ENCODE peak calls at places on chromosomes 7 and 10, in nine cellular contexts. R, B, O, I, E, Y, H, F and Q are unnamed samples. For H3K4me1, the result is how much of the 10 kb centered on the place peaks cover.

GRCh38 chr10:112346774-112347173 is 27.1 kb upstream of the ACSL5 start:
- DNase-seq in R (no peak), B (no peak), O (no peak), I (no peak), E (no peak), Y (no peak), H (no peak), F (no peak), Q (no peak)

GRCh38 chr7:143979359-143979758 is 20.8 kb upstream of the OR6B1 start:
- DNase-seq in R (no peak), B (no peak), O (no peak), I (no peak), E (no peak), Y (no peak), H (no peak), F (no peak), Q (no peak)

GRCh38 chr7:142857625-142858024 is 2.7 kb downstream of the EPHB6 start:
- DNase-seq in R (no peak), B (no peak), O (no peak), I (no peak), E (no peak), Y (no peak), H (no peak), F (no peak), Q (no peak)

GRCh38 chr7:3089493-3089892 is 45.8 kb upstream of the CARD11 start:
- DNase-seq in R (no peak), B (no peak), O (peak), I (no peak), E (no peak), Y (no peak), H (no peak), F (no peak), Q (no peak)

GRCh38 chr10:79246606-79247275 is 100.5 kb upstream of the PPIF start:
- DNase-seq in R (no peak), B (no peak), O (peak), I (no peak), E (peak), Y (peak), H (no peak), F (peak), Q (peak)

GRCh38 chr10:124222298-124223000 is 129.1 kb upstream of the CHST15 start:
- DNase-seq in R (no peak), B (no peak), O (no peak), I (no peak), E (no peak), Y (no peak), H (no peak), F (peak), Q (no peak)

GRCh38 chr7:73827568-73828106 is 3.2 kb upstream of the CLDN4 start:
- DNase-seq in R (no peak), B (peak), O (peak), I (peak), E (peak), Y (no peak), H (no peak), F (no peak), Q (peak)

GRCh38 chr10:27752673-27753237 is 7.1 kb upstream of the MKX start:
- DNase-seq in R (no peak), B (no peak), O (no peak), I (no peak), E (no peak), Y (no peak), H (no peak), F (no peak), Q (no peak)

GRCh38 chr10:131230641-131231322 is 80.7 kb downstream of the TCERG1L start:
- DNase-seq in R (peak), B (no peak), O (no peak), I (no peak), E (no peak), Y (no peak), H (no peak), F (no peak), Q (no peak)

GRCh38 chr7:29915481-29916215 is 74.0 kb downstream of the SCRN1 start:
- DNase-seq in R (no peak), B (no peak), O (no peak), I (no peak), E (no peak), Y (peak), H (peak), F (no peak), Q (peak)

GRCh38 chr7:129438839-129439640 is 4.8 kb downstream of the STRIP2 start:
- DNase-seq in R (no peak), B (no peak), O (no peak), I (no peak), E (no peak), Y (no peak), H (no peak), F (no peak), Q (no peak)

GRCh38 chr10:11875499-11876281 is 52.5 kb downstream of the PROSER2 start:
- DNase-seq in R (peak), B (peak), O (peak), I (peak), E (peak), Y (peak), H (no peak), F (peak), Q (peak)

GRCh38 chr7:30713397-30713796 is 31.1 kb upstream of the CRHR2 start:
- DNase-seq in R (peak), B (no peak), O (no peak), I (no peak), E (no peak), Y (no peak), H (no peak), F (no peak), Q (no peak)

GRCh38 chr7:27064169-27064568 is 31.6 kb downstream of the HOXA1 start:
- DNase-seq in R (no peak), B (no peak), O (no peak), I (no peak), E (no peak), Y (no peak), H (no peak), F (no peak), Q (peak)

GRCh38 chr10:110355922-110356627 is 51.4 kb upstream of the SMNDC1 start:
- DNase-seq in R (no peak), B (no peak), O (no peak), I (no peak), E (no peak), Y (no peak), H (no peak), F (no peak), Q (no peak)

GRCh38 chr7:29488977-29489376 is 74.7 kb upstream of the PRR15 start:
- DNase-seq in R (no peak), B (no peak), O (no peak), I (no peak), E (no peak), Y (no peak), H (peak), F (no peak), Q (no peak)

GRCh38 chr10:10758306-10758705 is 259.4 kb upstream of the CELF2 start:
- DNase-seq in R (no peak), B (no peak), O (no peak), I (no peak), E (peak), Y (no peak), H (peak), F (no peak), Q (no peak)

GRCh38 chr7:46996972-46997371 is 584.9 kb downstream of the TNS3 start:
- DNase-seq in R (no peak), B (no peak), O (no peak), I (no peak), E (peak), Y (no peak), H (no peak), F (no peak), Q (no peak)

GRCh38 chr10:131240691-131241090 is 70.8 kb downstream of the TCERG1L start:
- DNase-seq in R (peak), B (no peak), O (no peak), I (no peak), E (no peak), Y (no peak), H (no peak), F (no peak), Q (no peak)

GRCh38 chr7:133602291-133602690 is 349.4 kb downstream of the EXOC4 start:
- DNase-seq in R (no peak), B (no peak), O (peak), I (no peak), E (no peak), Y (no peak), H (no peak), F (no peak), Q (no peak)

GRCh38 chr10:13450078-13450477 is 78.7 kb downstream of the BEND7 start:
- DNase-seq in R (no peak), B (no peak), O (no peak), I (no peak), E (no peak), Y (no peak), H (no peak), F (no peak), Q (no peak)

GRCh38 chr7:102891693-102892261 is 21.0 kb upstream of the LRRC17 start:
- DNase-seq in R (no peak), B (peak), O (peak), I (peak), E (no peak), Y (peak), H (no peak), F (peak), Q (no peak)

GRCh38 chr7:154627571-154628290 is 375.2 kb downstream of the PAXIP1 start:
- DNase-seq in R (no peak), B (no peak), O (peak), I (no peak), E (no peak), Y (no peak), H (peak), F (no peak), Q (peak)

GRCh38 chr7:101173752-101174244 is 6.3 kb downstream of the NAT16 start:
- DNase-seq in R (no peak), B (no peak), O (peak), I (peak), E (no peak), Y (no peak), H (no peak), F (no peak), Q (peak)

GRCh38 chr7:146116452-146117219 is at the start of gene CNTNAP2:
- DNase-seq in R (peak), B (no peak), O (peak), I (no peak), E (no peak), Y (no peak), H (no peak), F (no peak), Q (peak)

GRCh38 chr7:158840604-158841003 is 11.3 kb upstream of the ESYT2 start:
- DNase-seq in R (no peak), B (no peak), O (no peak), I (no peak), E (no peak), Y (no peak), H (no peak), F (no peak), Q (no peak)

GRCh38 chr7:65722361-65722792 is 150.5 kb upstream of the VKORC1L1 start:
- DNase-seq in R (peak), B (peak), O (peak), I (peak), E (peak), Y (peak), H (no peak), F (peak), Q (peak)

GRCh38 chr7:92835140-92835850 is 1.1 kb downstream of the CDK6 start:
- DNase-seq in R (peak), B (peak), O (peak), I (peak), E (peak), Y (peak), H (no peak), F (peak), Q (peak)

GRCh38 chr10:63763744-63764143 is 242.5 kb downstream of the REEP3 start:
- DNase-seq in R (no peak), B (no peak), O (no peak), I (no peak), E (no peak), Y (no peak), H (no peak), F (no peak), Q (no peak)

GRCh38 chr7:135748770-135749169 is at the start of gene FAM180A:
- DNase-seq in R (no peak), B (peak), O (peak), I (no peak), E (peak), Y (peak), H (peak), F (peak), Q (peak)

GRCh38 chr7:51040777-51041176 is 258.1 kb upstream of the GRB10 start:
- DNase-seq in R (no peak), B (no peak), O (no peak), I (no peak), E (no peak), Y (no peak), H (no peak), F (no peak), Q (no peak)

GRCh38 chr7:63900394-63901203 is 98.0 kb upstream of the ZNF722 start:
- DNase-seq in R (peak), B (peak), O (peak), I (peak), E (peak), Y (peak), H (peak), F (peak), Q (peak)

GRCh38 chr7:124101173-124101768 is 68.4 kb upstream of the TMEM229A start:
- DNase-seq in R (no peak), B (no peak), O (peak), I (peak), E (no peak), Y (no peak), H (no peak), F (no peak), Q (no peak)

GRCh38 chr10:31148955-31149354 is 117.3 kb upstream of the ZNF438 start:
- DNase-seq in R (no peak), B (no peak), O (no peak), I (no peak), E (no peak), Y (no peak), H (no peak), F (no peak), Q (no peak)

GRCh38 chr7:29457565-29457971 is 106.1 kb upstream of the PRR15 start:
- DNase-seq in R (no peak), B (no peak), O (no peak), I (no peak), E (no peak), Y (peak), H (no peak), F (no peak), Q (no peak)

GRCh38 chr10:5551531-5552375 is 27.0 kb downstream of the CALML3 start:
- DNase-seq in R (peak), B (no peak), O (no peak), I (no peak), E (no peak), Y (no peak), H (no peak), F (no peak), Q (no peak)
- TF ChIP-seq POLR2A in R (no peak), B (no peak), O (no peak), I (no peak), E (no peak), Y (no peak), H (no peak), F (no peak), Q (no peak)

GRCh38 chr10:102279104-102279503 is 33.8 kb downstream of the GBF1 start:
- DNase-seq in R (no peak), B (no peak), O (no peak), I (no peak), E (no peak), Y (no peak), H (no peak), F (no peak), Q (no peak)

GRCh38 chr10:102283488-102283887 is 38.2 kb downstream of the GBF1 start:
- DNase-seq in R (no peak), B (no peak), O (no peak), I (no peak), E (no peak), Y (no peak), H (no peak), F (no peak), Q (no peak)

GRCh38 chr10:102283890-102284289 is 38.6 kb downstream of the GBF1 start:
- DNase-seq in R (no peak), B (no peak), O (no peak), I (no peak), E (no peak), Y (no peak), H (no peak), F (no peak), Q (no peak)

GRCh38 chr10:102281103-102281502 is 35.8 kb downstream of the GBF1 start:
- DNase-seq in R (no peak), B (no peak), O (no peak), I (no peak), E (no peak), Y (no peak), H (no peak), F (no peak), Q (no peak)

DNA sequence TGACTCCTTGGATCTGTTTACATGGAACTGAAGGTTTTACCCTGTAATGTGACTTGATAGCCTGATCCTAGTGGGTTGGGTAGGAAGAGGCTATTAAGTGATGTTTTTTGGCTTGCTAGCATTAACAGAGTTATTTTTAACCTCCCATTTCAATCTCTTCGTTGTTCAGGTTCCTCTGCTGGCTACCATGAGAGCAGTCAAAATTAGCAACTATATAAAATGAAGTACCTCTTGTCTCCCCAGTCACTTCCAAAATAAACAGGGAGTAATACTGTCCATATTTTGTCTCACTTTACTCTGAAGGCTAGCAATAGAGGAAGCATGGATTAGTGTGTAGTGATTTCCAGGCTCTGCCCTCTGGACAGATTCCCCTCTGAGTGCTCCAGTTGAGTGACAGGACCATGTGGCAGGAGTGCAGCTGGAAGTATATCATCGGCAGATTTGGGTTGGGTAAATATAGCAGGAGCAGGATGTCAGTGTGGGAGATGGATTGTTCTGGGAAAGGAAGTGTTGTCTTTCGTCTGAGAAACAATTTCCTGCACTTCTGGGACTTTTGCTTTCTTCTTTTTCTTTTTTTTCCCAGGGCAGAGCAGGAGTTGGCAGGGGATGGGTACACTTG is 35.2 kb downstream of the GBF1 start:
- DNase-seq in R (no peak), B (no peak), O (no peak), I (no peak), E (peak), Y (no peak), H (no peak), F (no peak), Q (no peak)
- H3K4me1 ChIP-seq in R (under half), B (under half), O (under half), I (under half), E (half or more), Y (under half), H (under half), F (under half), Q (under half)

GRCh38 chr10:133042816-133043215 is 44.9 kb upstream of the ADGRA1 start:
- DNase-seq in R (no peak), B (no peak), O (no peak), I (no peak), E (no peak), Y (no peak), H (no peak), F (no peak), Q (no peak)
- H3K27ac ChIP-seq in R (no peak), B (no peak), O (no peak), I (no peak), E (no peak), Y (no peak), H (no peak), F (no peak), Q (no peak)

GRCh38 chr10:86671419-86671818 is 3.1 kb downstream of the LDB3 start:
- DNase-seq in R (no peak), B (no peak), O (no peak), I (peak), E (no peak), Y (no peak), H (no peak), F (no peak), Q (no peak)
- TF ChIP-seq POLR2A in R (no peak), B (no peak), O (no peak), I (no peak), E (no peak), Y (no peak), H (no peak), F (no peak), Q (no peak)

GRCh38 chr10:132466520-132467463 is 69.8 kb downstream of the PWWP2B start:
- DNase-seq in R (peak), B (no peak), O (no peak), I (no peak), E (no peak), Y (no peak), H (no peak), F (no peak), Q (peak)
- H3K4me1 ChIP-seq in R (under half), B (under half), O (under half), I (half or more), E (under half), Y (under half), H (half or more), F (under half), Q (under half)